ENCODE peak calls at places on chromosomes 7 and 10, in seven cellular contexts. L is AG04450, G is tibial nerve, S is left ventricle myocardium inferior, J is K562, I is iPS DF 6.9, Z is BJ. E is an unnamed sample.

GRCh38 chr10:126210051-126210651 is 178.1 kb downstream of the ADAM12 start:
- DNase-seq in J (no peak), Z (no peak), L (no peak), S (no peak), G (no peak), I (no peak), E (no peak)

GRCh38 chr7:129497156-129497555 is 5.2 kb upstream of the SMKR1 start:
- DNase-seq in Z (no peak), G (no peak), S (no peak), I (no peak), L (no peak), J (no peak), E (no peak)

GRCh38 chr10:46282460-46283216 is 4.2 kb upstream of the ANTXRL start:
- DNase-seq in L (peak), G (peak), I (peak), S (peak), J (peak), Z (peak), E (no peak)

GRCh38 chr10:87925570-87925969 is 62.1 kb downstream of the PTEN start:
- DNase-seq in J (no peak), L (no peak), I (no peak), S (no peak), Z (no peak), G (no peak), E (peak)

GRCh38 chr10:121088524-121088923 is 237.4 kb downstream of the WDR11 start:
- DNase-seq in S (no peak), I (no peak), L (no peak), Z (no peak), J (no peak), G (no peak), E (no peak)

GRCh38 chr10:13930123-13930522 is 343.4 kb downstream of the PRPF18 start:
- DNase-seq in G (no peak), J (peak), Z (no peak), S (no peak), L (no peak), I (no peak), E (no peak)

GRCh38 chr10:13401142-13401541 is 53.0 kb upstream of the SEPHS1 start:
- DNase-seq in L (no peak), Z (no peak), I (no peak), S (no peak), J (no peak), G (no peak), E (no peak)

GRCh38 chr7:137169282-137169698 is 174.2 kb downstream of the PTN start:
- DNase-seq in S (peak), J (no peak), Z (peak), I (peak), G (peak), L (peak), E (peak)

GRCh38 chr10:119602241-119603095 is 5.7 kb upstream of the TIAL1 start:
- DNase-seq in Z (no peak), J (peak), S (no peak), G (no peak), I (no peak), L (no peak), E (no peak)

GRCh38 chr10:58318346-58318745 is 16.5 kb upstream of the UBE2D1 start:
- DNase-seq in L (no peak), I (no peak), Z (no peak), J (no peak), S (no peak), G (no peak), E (no peak)

GRCh38 chr7:96598421-96598820 is 111.2 kb downstream of the SEM1 start:
- DNase-seq in G (no peak), J (no peak), L (no peak), I (no peak), Z (no peak), S (no peak), E (no peak)

GRCh38 chr10:84375011-84375410 is 46.6 kb downstream of the CCSER2 start:
- DNase-seq in I (peak), L (peak), G (peak), Z (peak), S (no peak), J (peak), E (peak)

GRCh38 chr10:112507988-112508387 is 61.0 kb downstream of the VTI1A start:
- DNase-seq in J (no peak), G (no peak), Z (no peak), L (no peak), S (no peak), I (no peak), E (no peak)

GRCh38 chr10:110717830-110718595 is 73.9 kb downstream of the RBM20 start:
- DNase-seq in I (no peak), Z (no peak), J (peak), G (peak), S (peak), L (no peak), E (no peak)

GRCh38 chr10:86254526-86255174 is 111.9 kb downstream of the GRID1 start:
- DNase-seq in S (no peak), Z (no peak), G (no peak), J (no peak), L (no peak), I (no peak), E (no peak)

GRCh38 chr7:120991570-120991969 is 3.1 kb downstream of the CPED1 start:
- DNase-seq in J (no peak), Z (peak), I (no peak), L (no peak), S (no peak), G (no peak), E (no peak)

GRCh38 chr10:98340261-98340675 is 72.3 kb upstream of the LOXL4 start:
- DNase-seq in L (no peak), Z (no peak), G (no peak), S (no peak), I (no peak), J (no peak), E (no peak)

GRCh38 chr7:100629117-100629711 is 12.1 kb downstream of the TFR2 start:
- DNase-seq in I (no peak), J (peak), L (no peak), G (no peak), Z (no peak), S (no peak), E (no peak)

GRCh38 chr7:138945169-138945568 is 36.0 kb downstream of the KIAA1549 start:
- DNase-seq in S (no peak), Z (no peak), L (no peak), G (no peak), J (no peak), I (no peak), E (no peak)

GRCh38 chr10:90288403-90288933 is 569.4 kb downstream of the HTR7 start:
- DNase-seq in J (no peak), I (peak), Z (no peak), G (no peak), S (no peak), L (peak), E (no peak)

GRCh38 chr10:70458329-70459060 is 17.0 kb upstream of the NODAL start:
- DNase-seq in L (peak), I (no peak), J (peak), S (peak), G (peak), Z (no peak), E (peak)

GRCh38 chr10:129465796-129466702 is 992 bp upstream of the MGMT start:
- DNase-seq in L (no peak), I (no peak), Z (no peak), G (no peak), J (no peak), S (no peak), E (no peak)

GRCh38 chr10:71621263-71621751 is 98.3 kb downstream of the C10orf105 start:
- DNase-seq in I (no peak), J (no peak), Z (no peak), S (no peak), G (peak), L (no peak), E (no peak)

GRCh38 chr10:128035557-128035973 is 90.7 kb downstream of the MKI67 start:
- DNase-seq in S (peak), J (peak), Z (no peak), G (peak), L (no peak), I (peak), E (no peak)

GRCh38 chr7:111855842-111856227 is 293.5 kb upstream of the IMMP2L start:
- DNase-seq in S (no peak), L (no peak), I (no peak), J (no peak), G (no peak), Z (no peak), E (no peak)

GRCh38 chr10:78543749-78544446 is 510.2 kb downstream of the RPS24 start:
- DNase-seq in G (peak), S (peak), I (no peak), Z (peak), L (peak), J (no peak), E (peak)

GRCh38 chr7:92834661-92835139 is 1.7 kb downstream of the CDK6 start:
- DNase-seq in G (peak), L (no peak), I (no peak), J (peak), Z (no peak), S (no peak), E (no peak)

GRCh38 chr7:32062150-32062549 is 8.1 kb downstream of the PDE1C start:
- DNase-seq in I (peak), Z (no peak), G (peak), S (no peak), J (peak), L (no peak), E (no peak)

GRCh38 chr7:134514663-134515062 is 12.7 kb upstream of the AKR1B10 start:
- DNase-seq in Z (no peak), I (peak), L (peak), S (no peak), J (peak), G (peak), E (peak)

GRCh38 chr7:33421384-33421783 is 292.0 kb downstream of the BBS9 start:
- DNase-seq in L (peak), I (no peak), Z (no peak), J (no peak), G (no peak), S (no peak), E (peak)

GRCh38 chr7:111918461-111918860 is 287.7 kb downstream of the DOCK4 start:
- DNase-seq in Z (no peak), L (no peak), J (no peak), I (no peak), S (no peak), G (no peak), E (no peak)

GRCh38 chr7:131365876-131366275 is 38.2 kb downstream of the MKLN1 start:
- DNase-seq in L (no peak), J (no peak), Z (peak), S (no peak), G (no peak), I (no peak), E (no peak)

GRCh38 chr7:132218876-132219275 is 357.4 kb downstream of the PLXNA4 start:
- DNase-seq in Z (no peak), L (no peak), G (no peak), I (no peak), J (no peak), S (no peak), E (no peak)

GRCh38 chr7:122304996-122305421 is 459 bp upstream of the FEZF1 start:
- DNase-seq in L (no peak), S (no peak), J (no peak), G (no peak), Z (no peak), I (no peak), E (peak)

GRCh38 chr7:103794424-103794823 is 195.0 kb downstream of the RELN start:
- DNase-seq in L (no peak), G (no peak), I (no peak), J (no peak), S (no peak), Z (no peak), E (no peak)

GRCh38 chr7:66859794-66860645 is 61.0 kb upstream of the TMEM248 start:
- DNase-seq in J (no peak), S (no peak), L (no peak), I (no peak), Z (no peak), G (no peak), E (no peak)

GRCh38 chr10:89419548-89419947 is 5.2 kb downstream of the IFIT5 start:
- DNase-seq in I (no peak), Z (no peak), J (no peak), L (no peak), G (no peak), S (no peak), E (no peak)

GRCh38 chr7:33143996-33144718 is 14.8 kb downstream of the BBS9 start:
- DNase-seq in S (no peak), L (no peak), G (no peak), Z (no peak), J (no peak), I (no peak), E (no peak)

GRCh38 chr10:43127447-43127846 is 10.8 kb upstream of the CSGALNACT2 start:
- DNase-seq in Z (no peak), I (no peak), J (no peak), S (no peak), G (no peak), L (no peak), E (no peak)

GRCh38 chr7:14786314-14786895 is 116.1 kb downstream of the DGKB start:
- DNase-seq in L (no peak), S (no peak), I (no peak), G (no peak), Z (no peak), J (no peak), E (no peak)

DNA sequence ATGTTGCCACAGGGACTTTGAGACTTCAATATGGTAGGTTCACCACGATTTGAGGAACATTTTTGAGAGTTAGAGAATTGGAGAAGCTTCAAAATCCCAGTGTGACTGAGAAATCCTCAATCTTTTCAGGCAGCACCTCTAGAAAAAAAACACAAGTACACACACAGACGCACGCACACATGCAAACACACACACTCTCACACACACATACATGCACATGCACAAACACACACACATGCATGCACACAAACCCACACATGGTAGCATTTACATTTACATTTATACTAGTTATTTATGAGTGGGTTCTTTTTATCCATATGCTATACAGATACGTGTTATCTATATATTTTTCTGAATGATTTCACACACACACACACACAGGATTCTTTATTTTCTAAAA is 901.9 kb downstream of the GATA3 start:
- DNase-seq in J (no peak), Z (no peak), I (no peak), G (no peak), S (no peak), L (no peak), E (no peak)
- H3K4me3 ChIP-seq in J (no peak), Z (no peak), I (no peak), G (no peak), S (no peak), L (no peak), E (no peak)

DNA sequence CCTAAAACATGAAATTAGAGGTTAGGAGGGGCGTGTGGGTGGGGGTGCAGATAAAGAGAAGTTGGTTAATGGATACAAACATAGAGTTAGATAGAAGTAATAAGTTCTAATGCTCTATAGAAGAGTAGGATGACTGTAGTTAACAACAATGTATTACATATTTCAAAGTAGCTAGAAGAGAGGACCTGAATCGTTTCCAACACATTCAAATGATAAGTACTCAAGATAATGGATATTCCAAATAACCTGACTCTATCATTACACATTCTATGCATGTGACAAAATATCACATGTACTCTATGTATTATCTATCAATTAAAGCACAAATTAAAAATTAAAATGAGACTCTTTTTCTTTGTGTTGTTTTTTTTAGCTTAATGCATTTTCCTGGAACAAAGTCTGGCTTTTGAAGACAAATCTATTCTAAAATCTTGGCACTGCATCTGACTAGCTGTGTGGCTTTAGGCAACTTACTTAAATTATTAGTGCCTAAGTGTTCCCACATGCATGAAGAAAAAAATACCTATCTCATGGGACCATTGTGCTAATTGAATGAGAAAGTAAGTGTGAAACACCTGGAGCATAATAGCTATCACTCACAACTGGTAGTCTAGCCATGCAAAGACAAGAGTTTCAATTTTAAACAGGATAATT is 75.7 kb downstream of the SEMA3C start:
- DNase-seq in L (no peak), S (no peak), J (no peak), Z (no peak), G (no peak), I (no peak), E (no peak)
- H3K4me3 ChIP-seq in L (no peak), S (no peak), J (no peak), Z (no peak), G (no peak), I (no peak), E (no peak)

GRCh38 chr7:38179719-38180333 is 1.8 kb downstream of the STARD3NL start:
- DNase-seq in Z (no peak), J (peak), I (no peak), G (no peak), L (no peak), S (no peak), E (no peak)
- H3K4me3 ChIP-seq in Z (no peak), J (peak), I (no peak), G (no peak), L (peak), S (peak), E (peak)

DNA sequence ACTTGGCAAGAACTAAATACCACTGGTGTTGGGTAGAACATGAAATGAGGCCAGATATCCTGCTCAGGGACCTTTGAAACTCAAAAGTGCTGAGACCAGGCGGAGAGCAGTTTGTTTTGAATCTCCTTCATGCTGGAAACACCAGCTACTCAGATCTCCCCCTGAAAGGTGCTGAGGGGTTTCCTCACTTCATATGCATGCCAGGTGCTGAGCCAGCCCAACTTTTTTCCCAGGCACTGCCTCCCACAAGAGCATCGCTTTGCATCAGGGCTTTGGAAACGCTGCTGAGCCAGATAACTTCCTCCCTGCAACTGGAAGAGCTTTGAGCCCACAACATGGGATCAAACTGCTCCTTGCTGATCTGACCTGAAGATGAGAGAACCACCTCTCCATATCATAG is 13.7 kb downstream of the NPTX2 start:
- DNase-seq in S (no peak), I (no peak), L (no peak), J (no peak), Z (no peak), G (no peak), E (no peak)
- H3K4me3 ChIP-seq in S (no peak), I (no peak), L (no peak), J (no peak), Z (no peak), G (no peak), E (no peak)

GRCh38 chr10:109166935-109167334 is 756.4 kb downstream of the XPNPEP1 start:
- DNase-seq in L (no peak), G (no peak), I (no peak), Z (no peak), J (no peak), S (no peak), E (no peak)
- H3K4me3 ChIP-seq in L (no peak), G (no peak), I (no peak), Z (no peak), J (no peak), S (no peak), E (no peak)

GRCh38 chr10:102435098-102435497 is 2.7 kb upstream of the CUEDC2 start:
- DNase-seq in L (no peak), I (no peak), Z (no peak), J (no peak), S (no peak), G (no peak), E (no peak)
- H3K4me3 ChIP-seq in L (no peak), I (no peak), Z (no peak), J (peak), S (peak), G (peak), E (peak)

DNA sequence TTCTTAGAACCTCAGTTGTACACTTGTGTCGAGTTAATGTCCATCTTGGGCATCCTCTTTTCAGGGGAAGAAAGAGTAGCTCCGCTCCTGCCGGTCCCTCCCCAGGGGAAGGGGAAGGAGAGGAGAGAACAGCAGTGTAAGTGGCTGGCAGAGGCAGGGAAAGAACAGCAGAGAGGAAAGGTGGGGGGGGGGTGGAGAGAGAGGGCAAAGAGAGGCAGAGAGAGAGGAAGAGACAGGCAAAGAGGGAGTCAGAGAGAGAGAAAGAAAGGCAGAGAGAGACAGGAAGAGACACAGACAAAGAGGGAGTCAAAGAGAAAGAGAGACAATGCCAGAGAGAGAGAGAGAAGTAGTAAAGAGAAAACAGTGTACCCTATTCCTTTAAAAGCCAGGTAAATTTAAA is 53.9 kb downstream of the MRPS24 start:
- DNase-seq in J (no peak), S (no peak), G (no peak), L (no peak), I (no peak), Z (no peak), E (no peak)
- H3K4me3 ChIP-seq in J (no peak), S (no peak), G (no peak), L (no peak), I (no peak), Z (no peak), E (no peak)